ENCODE peak calls at places on chromosomes 1 and 21, in nine cellular contexts. N, J, K, W, R, B, F, D and Z are unnamed samples.

GRCh38 chr1:915295-916172 is 8.2 kb upstream of the SAMD11 start:
- DNase-seq in D (no peak), F (no peak), B (no peak), N (no peak), W (peak), K (no peak), J (no peak), R (no peak), Z (no peak)

GRCh38 chr1:19398309-19398760 is 86.2 kb downstream of the SLC66A1 start:
- DNase-seq in W (no peak), N (no peak), R (no peak), B (peak), F (peak), K (peak), J (peak), D (peak), Z (no peak)

GRCh38 chr1:205220421-205220820 is 7.3 kb upstream of the TMCC2 start:
- DNase-seq in R (no peak), W (no peak), D (no peak), J (no peak), N (no peak), F (no peak), K (no peak), B (no peak), Z (no peak)

GRCh38 chr1:114833421-114833820 is 21.2 kb upstream of the SYCP1 start:
- DNase-seq in R (no peak), D (no peak), K (no peak), J (no peak), N (no peak), B (no peak), F (peak), W (no peak), Z (no peak)

GRCh38 chr1:15847893-15848142 is 311 bp downstream of the SPEN start:
- DNase-seq in B (no peak), R (no peak), J (no peak), D (no peak), N (no peak), K (no peak), W (no peak), F (no peak), Z (no peak)

GRCh38 chr1:204221271-204221670 is 7.5 kb upstream of the GOLT1A start:
- DNase-seq in J (no peak), K (no peak), D (no peak), W (no peak), N (no peak), R (no peak), F (no peak), B (no peak), Z (no peak)

GRCh38 chr1:107358611-107359342 is 217.9 kb downstream of the NTNG1 start:
- DNase-seq in R (no peak), B (no peak), N (no peak), W (no peak), F (no peak), D (no peak), K (no peak), J (no peak), Z (no peak)

GRCh38 chr1:203427451-203427850 is 48.2 kb upstream of the PRELP start:
- DNase-seq in W (no peak), J (no peak), N (no peak), F (no peak), D (no peak), B (no peak), R (no peak), K (no peak), Z (no peak)

GRCh38 chr21:15552914-15553491 is 176.8 kb upstream of the USP25 start:
- DNase-seq in B (peak), J (peak), F (peak), K (peak), N (no peak), W (no peak), D (no peak), R (no peak), Z (no peak)

GRCh38 chr1:25197235-25197930 is 34.9 kb downstream of the SYF2 start:
- DNase-seq in N (no peak), D (no peak), F (no peak), R (no peak), K (no peak), B (no peak), W (no peak), J (no peak), Z (no peak)

GRCh38 chr1:25197982-25198681 is 34.2 kb downstream of the SYF2 start:
- DNase-seq in W (no peak), K (no peak), J (peak), N (no peak), D (peak), B (no peak), R (no peak), F (peak), Z (no peak)

GRCh38 chr1:25199876-25200620 is 32.3 kb downstream of the SYF2 start:
- DNase-seq in D (no peak), K (no peak), F (no peak), N (no peak), B (no peak), J (no peak), W (no peak), R (no peak), Z (no peak)

GRCh38 chr1:25196830-25197229 is 35.5 kb downstream of the SYF2 start:
- DNase-seq in D (no peak), R (no peak), K (no peak), N (no peak), J (no peak), F (no peak), B (no peak), W (no peak), Z (no peak)

GRCh38 chr1:25198731-25199231 is 33.5 kb downstream of the SYF2 start:
- DNase-seq in N (no peak), W (no peak), D (peak), F (peak), B (no peak), J (no peak), R (no peak), K (no peak), Z (no peak)
- TF ChIP-seq CTCF in N (no peak), W (peak), D (no peak), F (no peak), B (no peak), J (no peak), R (no peak), K (no peak), Z (peak)

DNA sequence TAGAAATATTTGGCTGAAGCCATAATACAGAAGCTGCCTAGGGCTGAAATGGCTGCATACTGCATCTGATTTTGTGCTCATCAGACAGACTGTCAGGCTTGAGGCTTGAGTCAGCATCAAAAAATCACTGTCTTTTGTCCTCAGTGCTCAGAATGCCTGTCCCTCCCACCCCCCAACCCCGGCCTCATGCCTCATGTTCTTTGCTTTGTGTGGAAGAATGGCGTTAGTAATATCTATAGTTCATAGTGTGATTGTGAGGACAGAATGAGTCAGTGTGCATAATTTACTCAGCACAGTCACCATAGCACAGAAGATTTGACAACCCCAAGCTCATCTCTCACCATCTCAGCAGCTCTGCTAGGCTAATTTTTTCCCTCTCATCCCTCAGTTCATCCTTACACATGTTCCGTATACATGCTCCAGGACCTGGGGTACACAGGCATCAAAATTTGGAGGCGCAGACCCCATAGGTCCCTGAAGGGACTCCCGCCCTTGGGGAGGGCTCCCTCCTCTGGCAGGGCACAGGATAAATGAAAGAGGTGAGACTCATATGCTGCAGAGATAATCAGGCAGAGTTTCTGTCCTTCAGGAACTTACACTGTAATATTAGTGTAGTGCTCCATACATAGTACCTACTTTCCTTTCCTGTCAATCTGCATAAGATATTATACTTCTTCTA is 159.1 kb upstream of the C8B start:
- DNase-seq in B (no peak), R (no peak), W (no peak), D (no peak), J (peak), F (peak), K (no peak), N (no peak), Z (no peak)
- TF ChIP-seq CTCF in B (no peak), R (no peak), W (no peak), D (no peak), J (no peak), F (no peak), K (no peak), N (no peak), Z (no peak)

GRCh38 chr21:18030248-18030647 is 211.1 kb upstream of the C21orf91 start:
- DNase-seq in F (no peak), N (no peak), B (no peak), W (no peak), R (no peak), K (no peak), J (no peak), D (no peak), Z (no peak)

GRCh38 chr21:18023099-18023498 is 203.9 kb upstream of the C21orf91 start:
- DNase-seq in J (no peak), F (no peak), D (no peak), B (no peak), K (no peak), W (no peak), N (no peak), R (no peak), Z (no peak)

GRCh38 chr21:18026359-18026758 is 207.2 kb upstream of the C21orf91 start:
- DNase-seq in J (no peak), F (no peak), K (no peak), N (no peak), D (no peak), R (no peak), W (no peak), B (no peak), Z (no peak)
- TF ChIP-seq CTCF in J (no peak), F (no peak), K (no peak), N (no peak), D (no peak), R (no peak), W (no peak), B (no peak), Z (no peak)

GRCh38 chr1:160046494-160047115 is 14.8 kb upstream of the PIGM start:
- DNase-seq in J (peak), R (no peak), D (peak), F (peak), N (peak), K (peak), W (no peak), B (peak), Z (no peak)
- TF ChIP-seq CTCF in J (peak), R (peak), D (peak), F (peak), N (peak), K (peak), W (peak), B (peak), Z (peak)